ENCODE peak calls at places on chromosomes 6 and 20, in six cellular contexts. D, J, Q, H, M and S are unnamed samples. For H3K4me1, the result is how much of the 10 kb centered on the place peaks cover.

GRCh38 chr6:39791850-39792500 is at the start of gene DAAM2:
- DNase-seq in M (peak), J (peak), H (peak), D (peak), Q (peak), S (peak)

GRCh38 chr6:31952140-31952805 is 6.4 kb downstream of the CFB start:
- DNase-seq in J (peak), Q (peak), D (peak), M (peak), H (peak), S (peak)

GRCh38 chr6:132484680-132485018 is 28.3 kb downstream of the STX7 start:
- DNase-seq in M (no peak), J (no peak), H (no peak), D (no peak), Q (no peak), S (no peak)

GRCh38 chr20:38843346-38843745 is 37.8 kb downstream of the PPP1R16B start:
- DNase-seq in M (no peak), J (no peak), Q (no peak), H (no peak), D (no peak), S (no peak)

GRCh38 chr20:54846948-54847347 is 371.6 kb downstream of the DOK5 start:
- DNase-seq in J (no peak), D (no peak), Q (no peak), M (no peak), H (no peak), S (no peak)

GRCh38 chr20:17823382-17824144 is 123.8 kb downstream of the BANF2 start:
- DNase-seq in D (no peak), J (no peak), Q (peak), M (no peak), H (no peak), S (no peak)

GRCh38 chr6:147906361-147906760 is 397.9 kb downstream of the SAMD5 start:
- DNase-seq in Q (peak), J (no peak), H (no peak), M (no peak), D (no peak), S (peak)

GRCh38 chr6:135867332-135867731 is 15.8 kb downstream of the PDE7B start:
- DNase-seq in H (no peak), J (no peak), Q (no peak), D (no peak), M (no peak), S (no peak)

GRCh38 chr6:138923561-138923960 is 64.5 kb downstream of the REPS1 start:
- DNase-seq in D (no peak), J (no peak), M (no peak), H (no peak), Q (no peak), S (no peak)

GRCh38 chr6:43809417-43810305 is 39.6 kb downstream of the VEGFA start:
- DNase-seq in J (no peak), H (peak), M (no peak), D (no peak), Q (peak), S (peak)

GRCh38 chr6:13924146-13924948 is 405 bp upstream of the RNF182 start:
- DNase-seq in Q (peak), H (peak), D (peak), J (peak), M (peak), S (peak)

GRCh38 chr6:56713285-56713684 is 70.6 kb upstream of the DST start:
- DNase-seq in D (no peak), J (peak), Q (peak), H (peak), M (no peak), S (peak)

GRCh38 chr6:143675946-143676345 is 1.8 kb upstream of the PHACTR2 start:
- DNase-seq in M (no peak), H (peak), Q (peak), J (no peak), D (no peak), S (peak)

GRCh38 chr20:45912344-45912682 is 358 bp upstream of the PLTP start:
- DNase-seq in H (no peak), M (no peak), J (no peak), Q (no peak), D (no peak), S (no peak)

GRCh38 chr6:129186988-129187387 is 304.1 kb downstream of the LAMA2 start:
- DNase-seq in M (no peak), Q (peak), D (no peak), H (peak), J (no peak), S (peak)

GRCh38 chr6:130019796-130020105 is 1.4 kb downstream of the L3MBTL3 start:
- DNase-seq in D (no peak), J (no peak), M (no peak), Q (peak), H (no peak), S (no peak)

GRCh38 chr20:1992359-1992758 is 1.5 kb downstream of the PDYN start:
- DNase-seq in J (no peak), M (no peak), D (no peak), H (no peak), Q (no peak), S (no peak)

GRCh38 chr6:133704371-133704770 is 184.5 kb upstream of the TCF21 start:
- DNase-seq in H (peak), D (no peak), M (no peak), Q (no peak), J (no peak), S (no peak)

GRCh38 chr20:53842301-53843099 is 227.9 kb downstream of the BCAS1 start:
- DNase-seq in Q (no peak), D (no peak), M (no peak), J (no peak), H (no peak), S (no peak)

GRCh38 chr6:57021086-57021720 is 25.3 kb upstream of the KIAA1586 start:
- DNase-seq in D (peak), Q (peak), M (no peak), J (no peak), H (peak), S (peak)

GRCh38 chr6:4814212-4814611 is 38.0 kb downstream of the CDYL start:
- DNase-seq in H (no peak), Q (no peak), J (no peak), D (no peak), M (no peak), S (no peak)

GRCh38 chr20:52536841-52537400 is 345.3 kb upstream of the ZFP64 start:
- DNase-seq in M (no peak), H (peak), J (no peak), D (no peak), Q (no peak), S (peak)

GRCh38 chr6:73451166-73452106 is 661 bp downstream of the CGAS start:
- DNase-seq in H (peak), M (peak), D (no peak), J (peak), Q (peak), S (peak)

GRCh38 chr6:170130201-170130621 is 160.7 kb downstream of the DLL1 start:
- DNase-seq in H (no peak), J (no peak), D (no peak), M (peak), Q (no peak), S (no peak)

GRCh38 chr6:32068867-32069266 is 30.7 kb downstream of the CYP21A2 start:
- DNase-seq in J (no peak), M (no peak), Q (no peak), D (no peak), H (no peak), S (no peak)

GRCh38 chr6:155170519-155170918 is 93.3 kb upstream of the CLDN20 start:
- DNase-seq in Q (no peak), J (no peak), D (no peak), M (no peak), H (no peak), S (peak)
- H3K18ac ChIP-seq in Q (no peak), J (no peak), D (no peak), M (no peak), H (peak), S (no peak)

GRCh38 chr20:3812975-3813599 is 7.3 kb upstream of the AP5S1 start:
- DNase-seq in J (no peak), M (no peak), D (no peak), H (no peak), Q (no peak), S (no peak)

GRCh38 chr20:3813758-3814581 is 6.4 kb upstream of the AP5S1 start:
- DNase-seq in M (no peak), D (no peak), Q (no peak), J (no peak), H (no peak), S (no peak)

GRCh38 chr20:3818155-3819151 is 1.9 kb upstream of the AP5S1 start:
- DNase-seq in D (no peak), Q (peak), M (peak), J (peak), H (peak), S (peak)

GRCh38 chr20:3814928-3815495 is 5.3 kb upstream of the AP5S1 start:
- DNase-seq in H (no peak), J (no peak), Q (no peak), M (no peak), D (no peak), S (no peak)

GRCh38 chr20:3815703-3816315 is 4.5 kb upstream of the AP5S1 start:
- DNase-seq in D (no peak), H (no peak), J (no peak), M (no peak), Q (no peak), S (no peak)
- H3K4me1 ChIP-seq in D (under half), H (under half), J (under half), M (under half), Q (under half), S (under half)

GRCh38 chr20:10508060-10508459 is 73.0 kb downstream of the SLX4IP start:
- DNase-seq in D (no peak), J (no peak), Q (no peak), M (no peak), H (peak), S (peak)
- H3K18ac ChIP-seq in D (peak), J (no peak), Q (no peak), M (no peak), H (no peak), S (peak)

DNA sequence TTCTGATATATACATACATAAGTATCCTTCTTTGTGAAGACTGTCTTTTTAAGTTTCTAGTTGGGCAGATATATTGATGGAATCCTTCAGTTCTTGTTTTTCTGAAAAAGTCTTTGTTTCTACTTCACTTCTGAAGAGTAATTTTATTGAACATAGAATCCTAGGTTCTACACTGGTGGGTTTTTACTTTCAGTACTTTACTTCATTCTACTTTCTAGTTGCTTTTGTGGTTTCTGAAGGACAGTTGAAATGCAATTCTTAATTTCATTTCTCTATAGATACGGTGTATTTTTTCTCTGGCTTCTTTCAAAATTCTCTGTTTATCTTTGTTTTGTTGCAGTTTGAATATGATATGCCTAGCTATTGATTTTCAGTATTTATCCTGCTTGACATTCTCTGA is 105.3 kb downstream of the HMGCLL1 start:
- DNase-seq in J (no peak), H (no peak), Q (no peak), D (no peak), M (no peak), S (no peak)
- H3K4me1 ChIP-seq in J (under half), H (under half), Q (under half), D (under half), M (under half), S (under half)

DNA sequence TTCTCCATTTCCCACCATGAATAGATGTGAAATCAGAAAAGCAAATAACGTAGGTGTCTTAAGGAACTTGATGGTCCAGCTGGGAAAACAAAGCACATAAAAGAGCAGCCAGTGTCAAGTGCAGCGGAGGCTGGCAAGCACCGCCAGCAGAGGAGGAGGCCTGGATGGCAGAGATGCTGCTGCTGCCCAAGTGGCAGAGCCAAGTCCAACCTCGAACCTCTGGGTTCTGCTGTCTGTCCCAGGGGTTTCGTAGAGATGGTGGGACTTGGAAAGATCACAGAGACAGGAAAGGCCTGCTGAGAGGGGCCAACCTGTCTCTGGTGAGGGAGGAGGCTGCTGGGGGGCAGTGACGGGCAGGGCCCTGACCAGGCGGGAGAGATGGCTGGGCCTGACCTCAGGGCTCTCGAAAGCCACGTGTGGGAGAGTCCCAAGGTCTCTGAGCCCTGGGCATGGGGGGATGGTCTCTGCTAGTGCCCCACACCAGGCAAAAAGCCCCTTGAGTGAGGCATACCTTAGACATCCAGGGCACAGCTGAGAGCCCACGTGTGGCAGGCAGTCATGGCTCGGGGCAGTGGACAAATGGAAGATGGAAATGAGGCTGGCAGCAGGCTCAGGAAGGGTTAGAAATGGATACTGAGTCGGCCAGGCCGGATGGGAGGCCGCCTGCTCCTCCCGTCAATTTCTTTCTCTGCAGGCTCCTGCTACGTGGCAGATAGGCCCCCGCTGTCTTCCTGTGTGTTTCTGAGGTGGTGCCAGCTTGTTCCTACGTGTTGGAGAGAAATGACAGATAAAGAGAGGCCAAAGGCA is 77.2 kb downstream of the TCP11 start:
- DNase-seq in H (no peak), M (no peak), Q (no peak), D (no peak), J (no peak), S (no peak)
- H3K18ac ChIP-seq in H (no peak), M (no peak), Q (no peak), D (no peak), J (no peak), S (no peak)

DNA sequence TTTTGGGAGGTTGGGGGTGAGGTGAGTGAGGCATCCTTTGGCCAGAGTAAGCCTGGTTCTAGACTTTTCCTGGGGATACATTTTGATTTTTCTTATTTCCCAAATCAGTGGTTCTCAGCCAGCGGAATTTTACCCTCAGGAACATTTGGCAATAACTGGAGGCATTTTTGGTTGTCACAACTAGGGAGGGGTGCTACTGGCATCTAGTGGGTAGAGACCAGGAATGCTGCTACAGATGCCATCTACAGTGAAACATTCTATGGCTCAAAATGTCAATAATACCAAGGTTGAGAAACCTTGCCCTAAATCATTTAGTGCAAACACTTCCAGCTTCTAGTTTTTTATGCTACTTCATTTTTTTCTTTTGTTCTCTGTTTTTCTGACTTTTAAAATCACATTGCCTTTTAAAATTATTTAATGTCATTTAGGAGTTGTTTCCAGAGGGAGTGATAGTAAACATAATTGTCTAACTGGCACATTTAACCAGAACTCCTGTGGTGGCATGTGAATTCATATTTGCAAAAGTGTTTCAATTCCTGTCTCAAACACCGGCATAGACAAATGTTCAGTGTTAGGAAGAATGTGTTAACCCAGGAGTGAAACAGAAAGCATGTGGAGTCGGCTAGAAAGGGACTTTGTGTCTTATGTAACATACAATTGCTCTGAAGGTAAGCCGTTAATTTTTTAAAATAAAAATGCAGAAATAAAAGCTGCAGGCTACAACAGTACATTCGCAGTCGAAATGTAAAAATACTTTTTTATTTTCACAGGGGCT is 59.0 kb downstream of the QRSL1 start:
- DNase-seq in D (no peak), J (no peak), Q (no peak), H (no peak), M (no peak), S (no peak)
- H3K4me1 ChIP-seq in D (under half), J (under half), Q (under half), H (under half), M (under half), S (under half)

GRCh38 chr6:48378874-48379407 is 267.9 kb upstream of the PTCHD4 start:
- DNase-seq in D (no peak), J (no peak), H (no peak), Q (no peak), M (no peak), S (no peak)
- H3K18ac ChIP-seq in D (no peak), J (no peak), H (no peak), Q (no peak), M (no peak), S (no peak)